ENCODE peak calls at places on chromosome 7, in four cellular contexts. X is MV-4-11, P is T-helper 9 cell, A is Kasumi-1. T is an unnamed sample.

GRCh38 chr7:17298840-17299476 is 506 bp downstream of the AHR start:
- DNase-seq in X (no peak), P (peak), A (no peak), T (no peak)

GRCh38 chr7:139855498-139856270 is 26.6 kb downstream of the TBXAS1 start:
- DNase-seq in X (peak), P (no peak), A (peak), T (peak)

GRCh38 chr7:139731802-139732470 is 45.9 kb downstream of the HIPK2 start:
- DNase-seq in X (peak), P (no peak), A (peak), T (peak)

GRCh38 chr7:30921540-30921930 is 9.9 kb downstream of the AQP1 start:
- DNase-seq in X (no peak), P (no peak), A (no peak), T (no peak)

GRCh38 chr7:28623105-28623730 is 210.9 kb downstream of the CREB5 start:
- DNase-seq in X (peak), P (no peak), A (no peak), T (no peak)

GRCh38 chr7:119720541-119720940 is 552.4 kb upstream of the KCND2 start:
- DNase-seq in X (no peak), P (no peak), A (no peak), T (no peak)

GRCh38 chr7:151987748-151988529 is 31.7 kb downstream of the GALNTL5 start:
- DNase-seq in X (no peak), P (no peak), A (no peak), T (no peak)

GRCh38 chr7:139909379-139910050 is 80.5 kb downstream of the TBXAS1 start:
- DNase-seq in X (no peak), P (no peak), A (no peak), T (no peak)

GRCh38 chr7:151690597-151690996 is 170.9 kb upstream of the RHEB start:
- DNase-seq in X (no peak), P (no peak), A (no peak), T (no peak)

GRCh38 chr7:140899883-140900282 is 24.8 kb downstream of the BRAF start:
- DNase-seq in X (no peak), P (no peak), A (no peak), T (no peak)

GRCh38 chr7:47366960-47367359 is 215.0 kb downstream of the TNS3 start:
- DNase-seq in X (no peak), P (no peak), A (no peak), T (no peak)

GRCh38 chr7:17495655-17496396 is 197.4 kb downstream of the AHR start:
- DNase-seq in X (no peak), P (no peak), A (no peak), T (no peak)

GRCh38 chr7:132542895-132543294 is 33.4 kb downstream of the PLXNA4 start:
- DNase-seq in X (no peak), P (no peak), A (no peak), T (no peak)

GRCh38 chr7:128867842-128868623 is 5.4 kb downstream of the ATP6V1F start:
- DNase-seq in X (no peak), P (no peak), A (no peak), T (no peak)

GRCh38 chr7:135650831-135651573 is 11.3 kb upstream of the STMP1 start:
- DNase-seq in X (peak), P (no peak), A (no peak), T (no peak)

GRCh38 chr7:133051066-133051465 is 30.8 kb downstream of the CHCHD3 start:
- DNase-seq in X (peak), P (no peak), A (peak), T (peak)

T was measured in GF-D8.